ENCODE peak calls at places on chromosomes 4 and X, in six cellular contexts. V, H, M, J, B and F are unnamed samples.

GRCh38 chr4:167842487-167842886 is 249.8 kb upstream of the ANXA10 start:
- DNase-seq in V (no peak), H (no peak), M (no peak), J (peak), B (no peak), F (no peak)

GRCh38 chrX:39736219-39737211 is 361.2 kb downstream of the BCOR start:
- DNase-seq in V (peak), H (no peak), M (no peak), J (peak), B (no peak), F (no peak)

GRCh38 chrX:37844622-37845021 is 2.7 kb downstream of the DYNLT3 start:
- DNase-seq in V (no peak), H (no peak), M (no peak), J (peak), B (no peak), F (no peak)

GRCh38 chr4:185811509-185812364 is at the start of gene SORBS2:
- DNase-seq in V (peak), H (peak), M (no peak), J (peak), B (peak), F (no peak)

GRCh38 chr4:66929748-66930147 is 615.6 kb downstream of the CENPC start:
- DNase-seq in V (no peak), H (no peak), M (no peak), J (no peak), B (no peak), F (no peak)

GRCh38 chr4:55186700-55187099 is 61.3 kb upstream of the KDR start:
- DNase-seq in V (no peak), H (no peak), M (no peak), J (no peak), B (no peak), F (no peak)

GRCh38 chr4:92235741-92236140 is 68.0 kb upstream of the GRID2 start:
- DNase-seq in V (peak), H (no peak), M (no peak), J (no peak), B (no peak), F (no peak)

GRCh38 chr4:30616943-30617646 is 103.1 kb upstream of the PCDH7 start:
- DNase-seq in V (peak), H (no peak), M (no peak), J (peak), B (no peak), F (no peak)

GRCh38 chrX:102976793-102977495 is 39.9 kb downstream of the RAB40AL start:
- DNase-seq in V (no peak), H (no peak), M (no peak), J (peak), B (no peak), F (no peak)

GRCh38 chr4:52838729-52839722 is 23.1 kb upstream of the RASL11B start:
- DNase-seq in V (no peak), H (no peak), M (no peak), J (no peak), B (no peak), F (no peak)

GRCh38 chrX:40154853-40155616 is 57.3 kb upstream of the BCOR start:
- DNase-seq in V (no peak), H (peak), M (no peak), J (no peak), B (peak), F (no peak)

GRCh38 chr4:99506781-99507180 is 4.0 kb upstream of the C4orf17 start:
- DNase-seq in V (no peak), H (no peak), M (no peak), J (peak), B (no peak), F (no peak)

GRCh38 chrX:118823263-118824172 is at the start of gene ZCCHC12:
- DNase-seq in V (peak), H (peak), M (peak), J (peak), B (no peak), F (peak)